ENCODE peak calls at places on chromosome 3, in four cellular contexts. S is kidney glomerular epithelial cell; W is hepatocyte; C is CD8-positive, alpha-beta T cell. L is an unnamed sample.

GRCh38 chr3:9224490-9224889 is 25.0 kb downstream of the SRGAP3 start:
- DNase-seq in W (no peak), S (no peak), C (no peak), L (peak; percentile 19)

GRCh38 chr3:48247401-48247807 is 6.5 kb downstream of the ZNF589 start:
- DNase-seq in C (no peak), S (peak; percentile 12), W (no peak), L (peak; percentile 72)

GRCh38 chr3:112499328-112499727 is at the start of gene BTLA:
- DNase-seq in W (no peak), C (no peak), S (no peak), L (no peak)

GRCh38 chr3:31729082-31729481 is 196.4 kb downstream of the STT3B start:
- DNase-seq in S (no peak), W (no peak), C (no peak), L (no peak)

GRCh38 chr3:12222765-12223485 is 64.2 kb upstream of the TIMP4 start:
- DNase-seq in C (no peak), W (no peak), S (no peak), L (peak; percentile 92)

GRCh38 chr3:134315286-134316106 is 58.8 kb downstream of the AMOTL2 start:
- DNase-seq in C (no peak), W (no peak), S (peak; percentile 86), L (peak; percentile 91)

GRCh38 chr3:187822402-187822801 is 77.1 kb upstream of the BCL6 start:
- DNase-seq in W (no peak), C (no peak), S (no peak), L (no peak)

GRCh38 chr3:37228734-37229133 is 54.4 kb upstream of the LRRFIP2 start:
- DNase-seq in C (no peak), S (no peak), W (no peak), L (no peak)

GRCh38 chr3:55692958-55693558 is 206.0 kb upstream of the WNT5A start:
- DNase-seq in W (no peak), C (no peak), S (no peak), L (peak; percentile 25)

GRCh38 chr3:117297541-117297940 is 588.0 kb downstream of the TUSC7 start:
- DNase-seq in W (no peak), S (no peak), C (no peak), L (no peak)

GRCh38 chr3:125367403-125368230 is 7.5 kb downstream of the ZNF148 start:
- DNase-seq in W (no peak), C (no peak), S (no peak), L (peak; percentile 72)

GRCh38 chr3:16842710-16843270 is 42.0 kb upstream of the PLCL2 start:
- DNase-seq in C (no peak), W (no peak), S (no peak), L (no peak)

GRCh38 chr3:11549580-11550140 is 94.1 kb downstream of the VGLL4 start:
- DNase-seq in S (no peak), W (no peak), C (no peak), L (peak; percentile 75)

GRCh38 chr3:175179055-175179454 is 319.9 kb downstream of the NAALADL2 start:
- DNase-seq in S (peak; percentile 69), W (no peak), C (no peak), L (no peak)